ENCODE peak calls at places on chromosome 22, in nine cellular contexts. I is coronary artery, V is spleen, X is lower lobe of right lung, Y is brain microvascular endothelial cell, S is fibroblast of mammary gland, A is colonic mucosa, M is sigmoid colon, F is IMR-90. L is an unnamed sample.

GRCh38 chr22:36846271-36846670 is 14.5 kb upstream of the NCF4 start:
- DNase-seq in I (no peak), V (no peak), X (no peak), Y (no peak), S (no peak), A (no peak), M (no peak), F (no peak), L (no peak)

GRCh38 chr22:48700180-48700565 is 1127.5 kb downstream of the BRD1 start:
- DNase-seq in I (no peak), V (no peak), X (peak), Y (no peak), S (no peak), A (no peak), M (no peak), F (no peak), L (no peak)

GRCh38 chr22:46612904-46613605 is 7.1 kb upstream of the GRAMD4 start:
- DNase-seq in I (no peak), V (peak), X (peak), Y (no peak), S (no peak), A (peak), M (no peak), F (no peak), L (no peak)

GRCh38 chr22:40620464-40621046 is 16.0 kb downstream of the MRTFA start:
- DNase-seq in I (no peak), V (no peak), X (no peak), Y (peak), S (peak), A (no peak), M (no peak), F (peak), L (peak)

GRCh38 chr22:44599084-44599483 is 101.1 kb upstream of the RTL6 start:
- DNase-seq in I (no peak), V (no peak), X (no peak), Y (no peak), S (no peak), A (no peak), M (no peak), F (no peak), L (no peak)

GRCh38 chr22:36337365-36338130 is 50.2 kb downstream of the MYH9 start:
- DNase-seq in I (no peak), V (no peak), X (no peak), Y (no peak), S (no peak), A (no peak), M (no peak), F (no peak), L (no peak)

GRCh38 chr22:48782817-48783511 is 1044.7 kb downstream of the BRD1 start:
- DNase-seq in I (peak), V (no peak), X (no peak), Y (no peak), S (no peak), A (no peak), M (peak), F (no peak), L (peak)

GRCh38 chr22:36589856-36590255 is 60.9 kb upstream of the EIF3D start:
- DNase-seq in I (no peak), V (peak), X (no peak), Y (no peak), S (no peak), A (no peak), M (no peak), F (no peak), L (peak)

GRCh38 chr22:40749006-40749405 is 69.7 kb downstream of the MCHR1 start:
- DNase-seq in I (no peak), V (no peak), X (no peak), Y (no peak), S (no peak), A (no peak), M (no peak), F (no peak), L (peak)

GRCh38 chr22:47605441-47605840 is 843.0 kb downstream of the TBC1D22A start:
- DNase-seq in I (no peak), V (peak), X (no peak), Y (no peak), S (no peak), A (no peak), M (peak), F (no peak), L (peak)

GRCh38 chr22:43222281-43222680 is 35.3 kb upstream of the TTLL12 start:
- DNase-seq in I (no peak), V (peak), X (no peak), Y (no peak), S (no peak), A (no peak), M (no peak), F (no peak), L (no peak)

GRCh38 chr22:30864441-30865420 is 103.8 kb downstream of the MORC2 start:
- DNase-seq in I (peak), V (peak), X (no peak), Y (no peak), S (no peak), A (no peak), M (peak), F (no peak), L (no peak)

GRCh38 chr22:37161442-37161841 is 11.7 kb upstream of the IL2RB start:
- DNase-seq in I (no peak), V (peak), X (no peak), Y (no peak), S (peak), A (no peak), M (no peak), F (no peak), L (no peak)

GRCh38 chr22:48301421-48301820 is 1526.3 kb downstream of the BRD1 start:
- DNase-seq in I (no peak), V (no peak), X (peak), Y (no peak), S (no peak), A (no peak), M (no peak), F (no peak), L (peak)

GRCh38 chr22:17707526-17707925 is 66.7 kb downstream of the BID start:
- DNase-seq in I (no peak), V (no peak), X (no peak), Y (no peak), S (peak), A (no peak), M (no peak), F (no peak), L (no peak)
- H3K4me3 ChIP-seq in I (peak), V (no peak), X (peak), Y (peak), S (peak), A (no peak), M (peak), F (peak), L (no peak)

DNA sequence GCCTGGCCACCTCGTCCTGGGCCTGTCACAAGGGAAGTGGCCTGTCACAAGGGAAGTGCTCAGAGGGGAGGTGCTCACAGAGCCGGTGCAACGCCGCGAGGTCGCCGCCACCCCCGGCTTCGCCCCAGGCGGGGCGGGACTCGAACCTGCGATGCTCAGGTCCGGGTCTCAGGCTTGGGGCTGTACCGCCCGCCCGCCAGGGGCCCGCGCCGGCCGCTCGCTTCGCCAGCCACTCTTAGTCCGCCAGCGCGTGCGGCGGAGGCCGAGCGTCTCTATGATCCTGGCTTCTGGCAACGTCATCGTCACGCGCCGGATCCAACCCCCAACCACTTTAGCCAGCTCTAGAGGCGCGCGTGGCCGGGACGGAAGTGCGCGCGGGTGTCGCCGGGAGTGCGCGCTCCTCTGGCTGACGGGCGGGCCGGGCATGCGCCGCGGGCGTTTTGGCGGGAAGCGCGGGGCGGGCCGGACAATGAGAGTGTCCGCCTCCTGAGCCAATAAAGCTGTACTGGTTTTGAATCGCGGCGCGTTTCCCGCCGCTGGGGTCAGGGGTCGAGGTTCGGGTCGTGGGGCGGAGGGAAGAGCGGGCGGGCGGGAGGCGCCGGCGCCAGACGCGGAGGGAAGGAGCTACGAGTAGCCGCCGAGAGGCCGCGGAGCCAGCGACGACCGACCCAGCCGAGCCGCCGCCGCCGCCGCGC is at the start of gene TRMT2A:
- DNase-seq in I (peak), V (peak), X (peak), Y (peak), S (peak), A (peak), M (peak), F (peak), L (peak)
- TF ChIP-seq CTCF in I (no peak), V (no peak), X (peak), Y (no peak), S (no peak), A (no peak), M (no peak), F (peak), L (peak)

GRCh38 chr22:22106855-22107254 is 124.3 kb upstream of the TOP3B start:
- DNase-seq in I (no peak), V (no peak), X (no peak), Y (no peak), S (no peak), A (no peak), M (no peak), F (no peak), L (no peak)
- H3K4me3 ChIP-seq in I (no peak), V (no peak), X (no peak), Y (no peak), S (no peak), A (no peak), M (no peak), F (no peak), L (no peak)

DNA sequence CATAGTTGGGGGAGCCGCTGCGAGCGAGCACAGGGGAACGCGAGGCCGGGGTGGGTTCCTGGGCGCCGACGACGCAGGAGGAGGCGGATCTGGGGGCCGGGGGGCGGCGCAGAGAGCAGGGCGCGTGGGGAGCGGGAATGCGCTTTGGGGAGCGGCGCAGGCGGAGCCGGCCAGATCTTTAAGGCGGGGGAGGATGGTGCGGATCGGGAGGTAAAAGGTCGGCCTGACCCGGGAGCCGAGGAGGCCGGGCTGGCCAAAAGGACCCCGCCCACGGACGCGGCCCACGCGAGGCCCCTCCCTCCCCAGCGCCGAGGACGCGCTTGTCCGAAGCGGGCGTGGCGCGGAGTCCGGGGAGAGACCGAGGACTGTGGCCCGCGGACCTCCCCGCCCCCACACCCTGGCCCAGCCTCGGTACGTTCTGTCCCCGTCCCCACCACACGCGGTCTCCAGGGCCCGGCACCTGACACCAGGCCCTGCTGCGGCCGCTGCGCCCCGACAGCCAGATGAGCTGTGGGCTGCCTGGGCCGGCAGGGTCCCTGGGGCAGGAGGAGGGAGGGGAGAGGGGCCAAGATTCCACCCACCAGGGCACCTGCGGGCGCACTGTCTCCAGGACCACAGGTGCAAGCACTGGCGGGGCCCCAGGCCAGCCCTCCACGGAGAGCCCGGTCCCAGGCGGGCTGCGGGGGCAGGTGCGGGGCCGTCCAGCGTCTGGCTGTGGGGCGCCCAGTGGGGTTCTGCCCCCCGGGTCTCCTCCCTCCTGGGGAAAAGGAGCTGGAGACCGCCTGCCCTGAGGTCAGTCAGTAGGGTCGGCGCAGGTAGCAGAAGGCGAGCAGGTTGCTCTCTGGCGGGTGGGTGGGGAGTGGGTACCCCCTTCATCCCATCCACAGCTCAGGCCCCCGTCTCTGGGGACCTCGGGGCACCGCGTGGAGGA is 10.9 kb downstream of the PIM3 start:
- DNase-seq in I (peak), V (peak), X (peak), Y (peak), S (peak), A (peak), M (peak), F (no peak), L (peak)
- TF ChIP-seq CTCF in I (no peak), V (no peak), X (no peak), Y (no peak), S (no peak), A (no peak), M (no peak), F (no peak), L (no peak)

DNA sequence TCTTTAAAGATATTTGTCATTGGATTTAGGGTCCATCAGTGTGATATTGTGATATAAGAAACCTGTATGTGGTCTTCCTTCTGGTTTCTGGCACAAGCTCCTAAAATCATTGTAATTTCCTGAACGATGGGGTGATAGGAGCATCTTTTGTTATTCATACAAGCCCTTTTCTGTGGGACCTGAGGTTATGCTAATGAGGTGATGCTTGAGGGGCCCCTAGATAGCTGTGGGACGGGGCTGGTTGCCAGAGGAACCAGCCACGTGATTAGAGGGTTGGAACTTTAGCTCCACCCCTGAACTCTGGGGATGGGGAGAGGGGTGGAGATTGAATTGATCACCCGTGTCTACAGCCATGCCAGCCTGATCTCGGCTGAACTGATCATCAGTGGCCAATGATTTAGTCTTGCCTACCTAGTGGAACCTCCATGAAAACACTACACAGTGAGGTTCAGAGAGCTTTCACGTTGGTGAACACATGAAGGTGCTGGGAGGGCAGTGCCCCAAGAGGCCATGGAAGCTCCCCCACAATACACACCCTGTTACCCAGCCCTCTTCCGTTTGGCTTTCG is 62.8 kb downstream of the BCR start:
- DNase-seq in I (no peak), V (no peak), X (no peak), Y (no peak), S (no peak), A (no peak), M (no peak), F (no peak), L (peak)
- H3K4me3 ChIP-seq in I (no peak), V (no peak), X (no peak), Y (no peak), S (no peak), A (no peak), M (no peak), F (no peak), L (peak)

GRCh38 chr22:50303848-50304527 is 3.5 kb downstream of the PLXNB2 start:
- DNase-seq in I (no peak), V (no peak), X (peak), Y (no peak), S (peak), A (peak), M (peak), F (no peak), L (peak)
- TF ChIP-seq CTCF in I (no peak), V (no peak), X (no peak), Y (peak), S (no peak), A (no peak), M (no peak), F (no peak), L (peak)